ENCODE peak calls at places on chromosomes 7 and 10, in eight cellular contexts. Q is heart right ventricle; M is PC-3; N is cardiac muscle cell; U is fibroblast of lung; W is WERI-Rb-1; B is CD8-positive, alpha-beta T cell; O is suprapubic skin. C is an unnamed sample.

GRCh38 chr10:118754132-118754555 is 626 bp downstream of the CACUL1 start:
- DNase-seq in Q (peak), M (peak), N (peak), U (peak), W (peak), B (no peak), O (no peak), C (peak)

GRCh38 chr10:124875596-124875995 is 66.3 kb upstream of the ZRANB1 start:
- DNase-seq in Q (no peak), M (peak), N (peak), U (peak), W (no peak), B (no peak), O (no peak), C (no peak)

GRCh38 chr10:79074732-79075131 is 6.0 kb downstream of the ZMIZ1 start:
- DNase-seq in Q (no peak), M (no peak), N (no peak), U (no peak), W (peak), B (no peak), O (no peak), C (peak)

GRCh38 chr7:90834771-90835170 is 238.7 kb downstream of the CDK14 start:
- DNase-seq in Q (no peak), M (no peak), N (no peak), U (no peak), W (peak), B (no peak), O (no peak), C (no peak)

GRCh38 chr10:84375881-84376280 is 47.5 kb downstream of the CCSER2 start:
- DNase-seq in Q (no peak), M (no peak), N (no peak), U (no peak), W (no peak), B (no peak), O (no peak), C (no peak)

GRCh38 chr7:64651203-64651602 is 14.7 kb upstream of the ZNF107 start:
- DNase-seq in Q (no peak), M (peak), N (no peak), U (no peak), W (no peak), B (no peak), O (no peak), C (no peak)

GRCh38 chr10:84194424-84195043 is at the start of gene CDHR1:
- DNase-seq in Q (peak), M (no peak), N (peak), U (no peak), W (peak), B (peak), O (no peak), C (peak)

GRCh38 chr10:129968937-129969527 is 5.0 kb upstream of the EBF3 start:
- DNase-seq in Q (peak), M (peak), N (peak), U (no peak), W (peak), B (no peak), O (peak), C (no peak)

GRCh38 chr10:10780746-10781145 is 236.9 kb upstream of the CELF2 start:
- DNase-seq in Q (no peak), M (no peak), N (no peak), U (no peak), W (no peak), B (no peak), O (no peak), C (no peak)

GRCh38 chr10:132158122-132158741 is 28.5 kb upstream of the DPYSL4 start:
- DNase-seq in Q (no peak), M (no peak), N (no peak), U (no peak), W (no peak), B (no peak), O (no peak), C (no peak)

GRCh38 chr10:51422311-51423120 is 276.9 kb downstream of the CSTF2T start:
- DNase-seq in Q (peak), M (peak), N (peak), U (peak), W (peak), B (no peak), O (no peak), C (peak)

GRCh38 chr7:19698331-19698730 is 10.5 kb downstream of the POLR1F start:
- DNase-seq in Q (no peak), M (no peak), N (no peak), U (no peak), W (no peak), B (no peak), O (no peak), C (no peak)

GRCh38 chr7:23931633-23932032 is 221.6 kb downstream of the STK31 start:
- DNase-seq in Q (no peak), M (peak), N (no peak), U (no peak), W (no peak), B (no peak), O (no peak), C (no peak)

GRCh38 chr7:52119537-52119936 is 802.9 kb upstream of the COBL start:
- DNase-seq in Q (no peak), M (no peak), N (no peak), U (no peak), W (no peak), B (no peak), O (no peak), C (no peak)
- H3K27ac ChIP-seq in Q (no peak), M (no peak), N (no peak), U (no peak), W (no peak), B (no peak), O (no peak), C (no peak)

GRCh38 chr7:30744075-30744417 is 7.9 kb upstream of the INMT start:
- DNase-seq in Q (no peak), M (no peak), N (no peak), U (no peak), W (no peak), B (no peak), O (no peak), C (no peak)

GRCh38 chr7:30745251-30745650 is 6.7 kb upstream of the INMT start:
- DNase-seq in Q (no peak), M (no peak), N (no peak), U (no peak), W (no peak), B (no peak), O (no peak), C (no peak)

GRCh38 chr7:30740417-30741181 is 11.3 kb upstream of the INMT start:
- DNase-seq in Q (peak), M (peak), N (peak), U (peak), W (peak), B (peak), O (no peak), C (peak)

GRCh38 chr7:30741289-30741688 is 10.6 kb upstream of the INMT start:
- DNase-seq in Q (no peak), M (no peak), N (no peak), U (no peak), W (no peak), B (no peak), O (no peak), C (no peak)

GRCh38 chr7:30743371-30744074 is 8.4 kb upstream of the INMT start:
- DNase-seq in Q (peak), M (peak), N (peak), U (peak), W (peak), B (no peak), O (no peak), C (no peak)
- TF ChIP-seq CTCF in Q (peak), M (peak), N (peak), U (peak), W (peak), B (no peak), O (no peak), C (no peak)

GRCh38 chr7:66403562-66403961 is 198.4 kb downstream of the TPST1 start:
- DNase-seq in Q (no peak), M (no peak), N (no peak), U (no peak), W (no peak), B (no peak), O (no peak), C (no peak)

GRCh38 chr7:66399566-66399965 is 194.4 kb downstream of the TPST1 start:
- DNase-seq in Q (no peak), M (no peak), N (no peak), U (no peak), W (no peak), B (no peak), O (no peak), C (no peak)

GRCh38 chr7:66400400-66400799 is 195.3 kb downstream of the TPST1 start:
- DNase-seq in Q (no peak), M (no peak), N (no peak), U (no peak), W (no peak), B (no peak), O (no peak), C (no peak)
- H3K4me3 ChIP-seq in Q (no peak), M (no peak), N (no peak), U (no peak), W (no peak), B (no peak), O (no peak), C (no peak)

DNA sequence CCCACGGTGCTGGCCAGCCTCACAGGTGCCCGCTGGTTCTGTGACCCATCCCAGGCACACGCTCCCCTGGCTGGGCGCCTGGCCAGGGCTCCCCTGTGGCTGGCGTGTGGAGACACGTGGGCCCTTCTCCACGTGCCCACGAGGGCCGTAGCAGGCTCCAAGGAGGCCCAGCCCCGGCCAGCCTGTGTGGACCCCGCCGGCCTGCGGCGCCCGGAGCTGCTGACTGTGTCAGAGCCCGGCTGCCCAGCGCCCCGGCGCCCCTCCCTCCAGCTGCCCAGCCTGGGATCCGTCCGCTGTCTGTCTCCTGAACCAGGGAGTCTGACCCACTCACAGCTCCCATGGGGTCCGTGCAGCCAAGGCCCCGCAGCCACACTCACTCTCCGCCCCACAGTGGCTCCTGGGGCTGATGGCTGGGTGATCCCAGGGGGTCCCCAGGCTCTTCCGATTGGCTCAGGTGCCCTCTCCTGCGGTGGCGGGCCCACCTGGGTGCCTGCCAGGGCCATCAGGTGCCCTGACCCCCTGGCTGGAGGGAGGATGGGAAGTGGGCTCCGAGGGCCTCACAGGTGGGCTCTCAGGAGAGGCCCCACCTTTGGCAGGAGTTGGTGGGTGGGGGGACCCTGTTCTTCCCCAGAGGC is 9.6 kb downstream of the TMEM184A start:
- DNase-seq in Q (no peak), M (no peak), N (no peak), U (no peak), W (no peak), B (no peak), O (no peak), C (no peak)
- H3K27ac ChIP-seq in Q (no peak), M (no peak), N (no peak), U (no peak), W (no peak), B (no peak), O (no peak), C (no peak)

GRCh38 chr7:135964254-135964653 is 12.9 kb downstream of the MTPN start:
- DNase-seq in Q (no peak), M (no peak), N (peak), U (peak), W (no peak), B (no peak), O (no peak), C (no peak)

GRCh38 chr7:135964791-135965190 is 12.4 kb downstream of the MTPN start:
- DNase-seq in Q (no peak), M (no peak), N (no peak), U (no peak), W (no peak), B (no peak), O (no peak), C (no peak)

GRCh38 chr7:135970045-135970444 is 7.1 kb downstream of the MTPN start:
- DNase-seq in Q (no peak), M (no peak), N (no peak), U (no peak), W (no peak), B (no peak), O (no peak), C (no peak)

GRCh38 chr7:135965602-135966001 is 11.6 kb downstream of the MTPN start:
- DNase-seq in Q (no peak), M (no peak), N (no peak), U (no peak), W (no peak), B (no peak), O (no peak), C (no peak)

DNA sequence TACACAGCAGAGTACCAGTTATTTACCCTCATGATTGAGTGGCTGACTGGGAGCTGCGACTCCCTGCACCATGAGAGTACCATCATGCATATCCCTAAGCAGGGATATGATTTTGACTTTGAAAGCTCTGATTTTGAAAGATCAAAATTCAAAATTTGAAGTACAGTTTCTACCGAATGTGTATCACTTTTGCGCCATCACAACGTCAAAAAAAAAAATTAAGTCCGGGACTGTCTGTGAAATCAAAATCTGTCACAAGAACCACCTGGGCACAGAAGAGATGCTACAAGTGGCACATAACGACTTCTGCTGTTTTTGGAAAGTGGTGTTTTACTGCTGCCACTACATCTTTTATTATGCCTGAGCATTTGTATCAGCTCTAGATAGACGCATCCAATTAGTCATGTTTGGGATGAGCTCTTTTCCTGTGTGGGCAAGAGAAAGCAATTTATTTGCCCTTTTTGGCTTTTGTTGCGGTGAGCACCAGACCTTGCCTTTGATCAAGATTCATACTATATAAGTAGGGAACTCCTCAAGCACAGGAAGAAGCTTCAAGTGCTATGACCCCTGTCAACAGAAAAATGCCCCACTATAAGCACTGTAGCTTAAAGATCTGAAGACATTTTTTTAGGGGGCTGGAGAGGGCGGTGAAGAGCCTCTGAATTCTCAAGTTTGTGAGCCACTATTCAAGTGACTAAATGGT is 10.7 kb downstream of the MTPN start:
- DNase-seq in Q (no peak), M (no peak), N (no peak), U (no peak), W (no peak), B (no peak), O (no peak), C (no peak)
- TF ChIP-seq CTCF in Q (no peak), M (no peak), N (no peak), U (no peak), W (no peak), B (no peak), O (no peak), C (no peak)

GRCh38 chr7:130272456-130273080 is 5.9 kb downstream of the CPA2 start:
- DNase-seq in Q (no peak), M (no peak), N (no peak), U (no peak), W (peak), B (no peak), O (no peak), C (no peak)
- H3K4me3 ChIP-seq in Q (peak), M (no peak), N (no peak), U (no peak), W (no peak), B (peak), O (peak), C (peak)

GRCh38 chr10:114519756-114520288 is 115.5 kb upstream of the AFAP1L2 start:
- DNase-seq in Q (no peak), M (peak), N (no peak), U (no peak), W (no peak), B (no peak), O (no peak), C (no peak)
- H3K27ac ChIP-seq in Q (no peak), M (peak), N (peak), U (peak), W (no peak), B (peak), O (peak), C (peak)